ENCODE peak calls at places on chromosomes 11 and 22, in four cellular contexts. E is lower leg skin, S is neural crest cell, B is AG09319. L is an unnamed sample.

GRCh38 chr11:67255864-67256263 is 10.4 kb upstream of the GRK2 start:
- DNase-seq in E (no peak), S (no peak), B (no peak), L (no peak)

GRCh38 chr11:128587415-128587814 is at the start of gene ETS1:
- DNase-seq in E (no peak), S (no peak), B (no peak), L (no peak)

GRCh38 chr11:2302280-2302843 is 549 bp downstream of the TSPAN32 start:
- DNase-seq in E (peak), S (no peak), B (no peak), L (no peak)

GRCh38 chr11:73229321-73230275 is 11.5 kb downstream of the P2RY2 start:
- DNase-seq in E (peak), S (no peak), B (no peak), L (no peak)

GRCh38 chr22:17108256-17109112 is 12.7 kb downstream of the TMEM121B start:
- DNase-seq in E (no peak), S (no peak), B (no peak), L (no peak)

GRCh38 chr22:42801537-42802165 is 55.4 kb downstream of the ARFGAP3 start:
- DNase-seq in E (peak), S (no peak), B (no peak), L (no peak)

GRCh38 chr11:83120328-83120727 is 36.6 kb upstream of the PCF11 start:
- DNase-seq in E (no peak), S (no peak), B (no peak), L (no peak)

GRCh38 chr22:48372395-48372794 is 1455.3 kb downstream of the BRD1 start:
- DNase-seq in E (peak), S (no peak), B (no peak), L (no peak)

GRCh38 chr11:67268684-67269268 is 2.5 kb downstream of the GRK2 start:
- DNase-seq in E (no peak), S (no peak), B (no peak), L (no peak)

GRCh38 chr11:105870521-105871113 is 151.4 kb downstream of the MSANTD4 start:
- DNase-seq in E (no peak), S (no peak), B (no peak), L (no peak)

GRCh38 chr11:78749243-78749730 is 174.6 kb upstream of the NARS2 start:
- DNase-seq in E (no peak), S (no peak), B (no peak), L (no peak)

GRCh38 chr22:25448435-25449051 is 115.9 kb upstream of the GRK3 start:
- DNase-seq in E (no peak), S (no peak), B (no peak), L (no peak)

GRCh38 chr22:20430101-20430640 is 7.5 kb downstream of the SCARF2 start:
- DNase-seq in E (peak), S (no peak), B (no peak), L (no peak)

GRCh38 chr11:12524865-12525264 is 147.5 kb downstream of the PARVA start:
- DNase-seq in E (peak), S (no peak), B (no peak), L (no peak)

GRCh38 chr11:58574851-58575250 is 805 bp downstream of the LPXN start:
- DNase-seq in E (no peak), S (no peak), B (no peak), L (no peak)

GRCh38 chr11:2694495-2694894 is 5.3 kb downstream of the KCNQ1OT1 start:
- DNase-seq in E (peak), S (no peak), B (no peak), L (no peak)

GRCh38 chr22:40572976-40573375 is 63.5 kb downstream of the MRTFA start:
- DNase-seq in E (no peak), S (no peak), B (no peak), L (no peak)

GRCh38 chr11:95442531-95443050 is 211.6 kb upstream of the SESN3 start:
- DNase-seq in E (no peak), S (no peak), B (no peak), L (no peak)

GRCh38 chr22:37198290-37199102 is 10.4 kb upstream of the C1QTNF6 start:
- DNase-seq in E (peak), S (peak), B (no peak), L (peak)

GRCh38 chr11:62980133-62980760 is 4.5 kb downstream of the SLC22A6 start:
- DNase-seq in E (no peak), S (no peak), B (no peak), L (no peak)

GRCh38 chr22:38191115-38191514 is 9.5 kb upstream of the PLA2G6 start:
- DNase-seq in E (no peak), S (no peak), B (no peak), L (no peak)

GRCh38 chr22:45007946-45008852 is 1.6 kb downstream of the PHF21B start:
- DNase-seq in E (no peak), S (peak), B (no peak), L (peak)

GRCh38 chr11:82233211-82233610 is 500.5 kb downstream of the FAM181B start:
- DNase-seq in E (no peak), S (no peak), B (no peak), L (no peak)

GRCh38 chr22:37242395-37242918 is 1.6 kb downstream of the RAC2 start:
- DNase-seq in E (peak), S (no peak), B (no peak), L (no peak)

GRCh38 chr22:28027453-28028448 is 108.7 kb upstream of the PITPNB start:
- DNase-seq in E (peak), S (no peak), B (no peak), L (no peak)

GRCh38 chr11:10498022-10498400 is 42.9 kb downstream of the AMPD3 start:
- DNase-seq in E (no peak), S (no peak), B (no peak), L (no peak)

GRCh38 chr22:45413368-45414211 is at the start of the genes RIBC2 and SMC1B:
- DNase-seq in E (peak), S (peak), B (peak), L (peak)

GRCh38 chr11:124277809-124278208 is 21.6 kb downstream of the OR8G5 start:
- DNase-seq in E (no peak), S (no peak), B (no peak), L (no peak)
- TF ChIP-seq CTCF in E (no peak), S (no peak), B (no peak), L (peak)

DNA sequence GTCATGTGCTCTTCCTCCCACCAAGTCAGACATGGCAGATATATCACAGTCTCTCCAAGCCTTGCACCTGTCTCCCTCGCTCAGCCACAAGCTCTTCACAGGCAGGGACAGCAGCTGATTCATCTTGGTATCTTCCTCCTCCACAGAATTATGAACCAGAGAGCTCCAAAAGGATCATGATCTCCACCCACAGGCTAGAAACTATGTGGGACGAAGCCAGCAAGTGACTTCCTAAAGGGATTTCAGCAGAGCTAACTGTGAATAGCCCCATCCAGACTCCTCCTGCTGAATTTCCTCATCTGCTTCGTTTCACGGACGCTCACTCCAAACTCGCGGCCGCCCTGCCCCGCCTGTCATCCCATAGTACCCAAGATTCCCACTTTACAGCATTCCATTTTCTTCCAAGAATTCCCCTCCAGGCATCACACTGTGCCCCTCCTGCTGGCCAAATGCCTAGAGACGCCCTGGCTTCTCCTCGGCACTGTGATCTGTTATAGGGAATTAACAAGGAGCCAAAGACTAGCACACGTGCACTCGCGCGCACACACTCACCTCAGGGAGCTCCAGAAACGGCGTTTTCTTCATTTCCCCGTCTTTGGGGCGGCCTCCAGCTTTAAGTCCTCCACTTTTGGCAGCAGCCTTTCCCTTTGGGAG is 35.7 kb downstream of the SPATA19 start:
- DNase-seq in E (peak), S (no peak), B (no peak), L (no peak)
- TF ChIP-seq CTCF in E (no peak), S (peak), B (no peak), L (peak)

GRCh38 chr11:16169541-16169940 is 186.8 kb downstream of the SOX6 start:
- DNase-seq in E (no peak), S (no peak), B (no peak), L (no peak)

GRCh38 chr11:16173798-16174197 is 182.5 kb downstream of the SOX6 start:
- DNase-seq in E (no peak), S (no peak), B (no peak), L (no peak)

GRCh38 chr11:16170448-16170847 is 185.9 kb downstream of the SOX6 start:
- DNase-seq in E (no peak), S (no peak), B (no peak), L (no peak)

GRCh38 chr11:16169946-16170345 is 186.4 kb downstream of the SOX6 start:
- DNase-seq in E (no peak), S (no peak), B (no peak), L (no peak)

DNA sequence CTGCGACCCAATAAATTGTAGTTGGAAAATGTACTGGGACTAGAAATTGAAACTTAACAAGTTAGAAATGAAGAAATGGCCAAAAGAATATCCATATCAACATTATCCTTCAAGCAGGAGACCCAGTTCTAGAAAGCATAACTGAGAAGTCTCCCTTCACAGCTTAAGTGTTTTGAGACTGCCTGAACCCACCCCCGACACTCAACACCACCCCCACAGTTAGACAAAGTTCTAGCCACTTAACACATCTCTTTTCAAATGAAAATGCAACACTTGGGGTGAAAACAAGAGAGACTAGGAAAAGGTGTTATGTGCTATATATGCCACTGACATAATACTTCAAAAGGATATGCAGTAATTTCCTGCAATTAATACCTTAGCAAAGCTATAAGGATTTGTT is 184.5 kb downstream of the SOX6 start:
- DNase-seq in E (no peak), S (no peak), B (no peak), L (no peak)
- TF ChIP-seq CTCF in E (no peak), S (no peak), B (no peak), L (no peak)

GRCh38 chr11:107608809-107609208 is 17.9 kb downstream of the ELMOD1 start:
- DNase-seq in E (no peak), S (no peak), B (no peak), L (no peak)

GRCh38 chr11:107609384-107610218 is 18.7 kb downstream of the ELMOD1 start:
- DNase-seq in E (no peak), S (no peak), B (no peak), L (no peak)

DNA sequence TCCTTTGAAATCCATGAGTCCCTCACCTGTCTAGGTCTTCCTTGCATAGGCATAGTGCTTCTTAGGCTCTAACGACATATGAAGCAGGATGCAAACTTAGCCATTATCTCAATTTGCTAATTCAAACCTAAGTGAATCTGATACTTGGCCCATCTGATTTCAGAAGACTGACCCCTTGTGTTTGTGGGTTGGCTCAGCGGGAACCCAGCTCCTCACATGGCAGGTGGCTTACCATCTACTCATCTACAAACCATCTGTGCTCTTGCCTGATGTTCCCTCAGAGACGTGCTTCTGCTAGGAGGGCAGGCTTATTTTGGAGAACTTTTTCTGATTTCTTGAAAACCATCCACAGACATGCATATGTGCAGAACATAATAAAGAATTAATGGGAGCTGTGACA is 15.2 kb downstream of the ELMOD1 start:
- DNase-seq in E (no peak), S (no peak), B (no peak), L (no peak)
- TF ChIP-seq CTCF in E (no peak), S (no peak), B (peak), L (no peak)

GRCh38 chr22:23419151-23419550 is 160.9 kb downstream of the IGLL1 start:
- DNase-seq in E (no peak), S (no peak), B (no peak), L (no peak)

GRCh38 chr22:23419931-23420330 is 160.2 kb downstream of the IGLL1 start:
- DNase-seq in E (no peak), S (no peak), B (no peak), L (no peak)

GRCh38 chr22:23418159-23418788 is 161.8 kb downstream of the IGLL1 start:
- DNase-seq in E (no peak), S (no peak), B (no peak), L (no peak)

DNA sequence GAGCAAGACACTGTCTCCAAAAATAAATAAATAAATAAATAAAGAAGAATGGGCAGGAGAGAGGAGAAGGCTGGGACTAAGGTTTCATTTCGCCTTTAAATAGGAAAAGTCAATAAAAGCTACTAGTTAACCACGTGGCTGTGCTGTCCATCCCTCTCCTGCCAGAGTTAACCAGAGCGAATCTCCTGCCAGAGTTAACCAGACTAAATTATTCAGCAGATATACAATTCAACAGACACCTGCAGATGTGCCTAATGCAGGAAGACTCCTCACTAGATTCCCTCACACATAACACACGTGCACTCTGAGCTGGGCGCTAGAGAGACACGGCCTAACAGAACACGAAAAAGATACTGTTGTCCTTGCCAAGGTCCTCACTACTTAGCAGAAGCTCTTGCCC is 156.1 kb downstream of the IGLL1 start:
- DNase-seq in E (no peak), S (no peak), B (no peak), L (no peak)
- TF ChIP-seq CTCF in E (no peak), S (no peak), B (no peak), L (no peak)

GRCh38 chr11:4183410-4184057 is 88.9 kb downstream of the RRM1 start:
- DNase-seq in E (no peak), S (no peak), B (no peak), L (no peak)

GRCh38 chr11:4185561-4185960 is 91.0 kb downstream of the RRM1 start:
- DNase-seq in E (no peak), S (no peak), B (no peak), L (no peak)

GRCh38 chr11:4187055-4187988 is 92.7 kb downstream of the RRM1 start:
- DNase-seq in E (peak), S (peak), B (peak), L (peak)

GRCh38 chr11:4184163-4184916 is 89.7 kb downstream of the RRM1 start:
- DNase-seq in E (no peak), S (no peak), B (no peak), L (no peak)

DNA sequence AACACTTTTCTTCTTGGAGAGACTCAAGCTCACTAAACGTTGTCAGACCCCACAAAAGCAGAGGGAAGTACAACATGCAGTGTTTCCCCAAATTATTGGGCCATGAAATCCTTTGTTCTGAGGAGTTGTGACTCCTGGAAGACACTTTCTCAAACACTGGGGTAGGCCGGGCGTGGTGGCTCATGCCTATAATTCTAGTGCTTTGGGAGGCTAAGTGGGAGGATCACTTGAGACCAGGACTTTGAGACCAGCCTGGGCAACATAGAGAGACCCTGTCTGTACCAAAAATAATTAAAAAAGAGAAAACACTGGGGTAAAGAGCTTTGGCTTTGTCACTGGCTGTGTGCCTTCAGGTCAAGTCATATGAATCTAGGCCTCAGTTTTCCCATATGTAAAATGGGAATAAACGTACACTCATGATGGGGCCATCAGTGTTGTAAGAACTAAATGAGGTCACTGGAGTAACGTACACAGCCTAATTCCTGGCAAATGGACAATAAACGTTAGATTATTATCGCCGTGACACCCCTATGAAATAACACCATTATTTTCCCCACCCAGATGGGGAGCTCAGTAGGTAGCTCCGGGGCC is 92.0 kb downstream of the RRM1 start:
- DNase-seq in E (no peak), S (no peak), B (no peak), L (no peak)
- TF ChIP-seq CTCF in E (no peak), S (no peak), B (no peak), L (no peak)

L was measured in progenitor cell of endocrine pancreas.